ENCODE peak calls at places on chromosomes 1 and 21, in eight cellular contexts. O is kidney epithelial cell; E is NCI-H345; M is CD4-positive, CD25-positive, alpha-beta regulatory T cell; Y is pancreas; W is activated naive CD4-positive, alpha-beta T cell; P is NB4; X is stimulated activated CD4-positive, alpha-beta T cell treated with anti-CD3 and anti-CD28 coated beads, Interleukin-12 subunit alpha, Interleukin-12 subunit beta, amount 100 ng/mL, for 48 hours. B is an unnamed sample.

GRCh38 chr1:106254748-106255147 is 801.7 kb upstream of the PRMT6 start:
- DNase-seq in O (no peak), E (no peak), M (no peak), Y (no peak), W (no peak), P (peak; percentile 25), X (no peak), B (no peak)

GRCh38 chr1:204224655-204225054 is 10.9 kb upstream of the GOLT1A start:
- DNase-seq in O (no peak), E (no peak), M (no peak), Y (no peak), W (no peak), P (no peak), X (no peak), B (no peak)

GRCh38 chr1:20308569-20308968 is 17.9 kb downstream of the VWA5B1 start:
- DNase-seq in O (no peak), E (no peak), M (no peak), Y (no peak), W (no peak), P (no peak), X (no peak), B (no peak)

GRCh38 chr1:201457508-201457960 is 11.5 kb downstream of the PHLDA3 start:
- DNase-seq in O (no peak), E (no peak), M (no peak), Y (no peak), W (no peak), P (no peak), X (no peak), B (no peak)

GRCh38 chr1:91282695-91283420 is 121.8 kb downstream of the HFM1 start:
- DNase-seq in O (peak; percentile 18), E (peak; percentile 62), M (peak; percentile 9), Y (peak; percentile 31), W (no peak), P (peak; percentile 63), X (peak; percentile 47), B (peak; percentile 1)

GRCh38 chr1:230425252-230426061 is 675 bp downstream of the PGBD5 start:
- DNase-seq in O (no peak), E (peak; percentile 25), M (no peak), Y (peak; percentile 23), W (no peak), P (peak; percentile 46), X (no peak), B (no peak)

GRCh38 chr1:38826262-38826661 is 33.3 kb downstream of the RRAGC start:
- DNase-seq in O (no peak), E (no peak), M (no peak), Y (no peak), W (no peak), P (no peak), X (no peak), B (no peak)

GRCh38 chr1:71572038-71572437 is 491.2 kb upstream of the ZRANB2 start:
- DNase-seq in O (no peak), E (no peak), M (no peak), Y (no peak), W (no peak), P (no peak), X (no peak), B (no peak)

GRCh38 chr1:203891950-203892349 is 30.6 kb downstream of the SNRPE start:
- DNase-seq in O (no peak), E (no peak), M (no peak), Y (no peak), W (no peak), P (no peak), X (no peak), B (no peak)

GRCh38 chr1:220817907-220818306 is 31.2 kb downstream of the MTARC1 start:
- DNase-seq in O (no peak), E (no peak), M (no peak), Y (no peak), W (no peak), P (no peak), X (no peak), B (no peak)

GRCh38 chr1:206925116-206925736 is 3.5 kb upstream of the FCMR start:
- DNase-seq in O (no peak), E (no peak), M (peak; percentile 35), Y (no peak), W (no peak), P (peak; percentile 61), X (no peak), B (no peak)

GRCh38 chr21:44294391-44295162 is 5.3 kb upstream of the PFKL start:
- DNase-seq in O (no peak), E (peak; percentile 45), M (no peak), Y (no peak), W (no peak), P (peak; percentile 45), X (no peak), B (no peak)

GRCh38 chr1:27545876-27546275 is 55.9 kb upstream of the WASF2 start:
- DNase-seq in O (no peak), E (no peak), M (no peak), Y (no peak), W (no peak), P (no peak), X (no peak), B (no peak)

GRCh38 chr1:217134857-217135568 is 411.8 kb upstream of the ESRRG start:
- DNase-seq in O (no peak), E (no peak), M (no peak), Y (no peak), W (no peak), P (no peak), X (no peak), B (no peak)

GRCh38 chr1:51699376-51699775 is 82.5 kb downstream of the OSBPL9 start:
- DNase-seq in O (no peak), E (no peak), M (no peak), Y (no peak), W (no peak), P (no peak), X (no peak), B (no peak)

GRCh38 chr21:29164330-29164942 is 34.0 kb downstream of the MAP3K7CL start:
- DNase-seq in O (no peak), E (peak; percentile 22), M (no peak), Y (no peak), W (no peak), P (peak; percentile 70), X (no peak), B (no peak)

GRCh38 chr1:1053682-1054081 is 20.4 kb downstream of the RNF223 start:
- DNase-seq in O (no peak), E (no peak), M (no peak), Y (no peak), W (no peak), P (no peak), X (no peak), B (no peak)

GRCh38 chr1:89310505-89310904 is 37.8 kb upstream of the GBP5 start:
- DNase-seq in O (peak; percentile 4), E (no peak), M (no peak), Y (no peak), W (no peak), P (no peak), X (no peak), B (no peak)

B was measured in C1 segment of cervical spinal cord.